ENCODE peak calls at places on chromosomes 12 and 14, in seven cellular contexts. R, F, N, P, Z, B and K are unnamed samples.

GRCh38 chr12:109147954-109148353 is 31.6 kb downstream of the ACACB start:
- DNase-seq in R (no peak), F (no peak), N (no peak), P (peak), Z (peak), B (no peak), K (no peak)

GRCh38 chr12:64335886-64336466 is 54.6 kb downstream of the C12orf56 start:
- DNase-seq in R (no peak), F (no peak), N (no peak), P (no peak), Z (no peak), B (no peak), K (no peak)

GRCh38 chr12:12272869-12273268 is 6.0 kb upstream of the LRP6 start:
- DNase-seq in R (no peak), F (peak), N (no peak), P (no peak), Z (no peak), B (peak), K (no peak)

GRCh38 chr12:63420206-63420644 is 248.1 kb downstream of the DPY19L2 start:
- DNase-seq in R (peak), F (no peak), N (no peak), P (no peak), Z (no peak), B (peak), K (peak)

GRCh38 chr14:67411820-67412421 is at the start of gene PLEK2:
- DNase-seq in R (peak), F (no peak), N (no peak), P (peak), Z (peak), B (peak), K (peak)

GRCh38 chr12:52285851-52286530 is 5.3 kb downstream of the KRT81 start:
- DNase-seq in R (no peak), F (no peak), N (no peak), P (no peak), Z (peak), B (no peak), K (peak)

GRCh38 chr14:76348898-76349297 is 27.0 kb upstream of the ESRRB start:
- DNase-seq in R (peak), F (no peak), N (no peak), P (no peak), Z (no peak), B (no peak), K (no peak)

GRCh38 chr12:113277511-113277910 is 56.2 kb downstream of the TPCN1 start:
- DNase-seq in R (no peak), F (no peak), N (no peak), P (peak), Z (peak), B (no peak), K (no peak)

GRCh38 chr14:68628605-68629310 is 164.1 kb downstream of the ZFP36L1 start:
- DNase-seq in R (no peak), F (peak), N (no peak), P (no peak), Z (peak), B (no peak), K (peak)

GRCh38 chr12:26238341-26239126 is 43.2 kb downstream of the SSPN start:
- DNase-seq in R (no peak), F (no peak), N (peak), P (no peak), Z (peak), B (no peak), K (no peak)

GRCh38 chr12:38386238-38386985 is 69.8 kb downstream of the ALG10B start:
- DNase-seq in R (no peak), F (no peak), N (no peak), P (no peak), Z (no peak), B (peak), K (no peak)

GRCh38 chr14:61551419-61551818 is 143.9 kb upstream of the HIF1A start:
- DNase-seq in R (no peak), F (no peak), N (no peak), P (no peak), Z (no peak), B (no peak), K (no peak)

GRCh38 chr14:50828738-50829471 is 2.1 kb downstream of the NIN start:
- DNase-seq in R (no peak), F (peak), N (no peak), P (no peak), Z (no peak), B (no peak), K (no peak)
- TF ChIP-seq EP300 in R (no peak), F (no peak), N (no peak), P (no peak), Z (no peak), B (no peak), K (no peak)

GRCh38 chr12:50024804-50025186 is 499 bp downstream of the RACGAP1 start:
- DNase-seq in R (no peak), F (no peak), N (no peak), P (no peak), Z (no peak), B (peak), K (no peak)
- H3K27ac ChIP-seq in R (peak), F (peak), N (peak), P (peak), Z (no peak), B (peak), K (peak)

DNA sequence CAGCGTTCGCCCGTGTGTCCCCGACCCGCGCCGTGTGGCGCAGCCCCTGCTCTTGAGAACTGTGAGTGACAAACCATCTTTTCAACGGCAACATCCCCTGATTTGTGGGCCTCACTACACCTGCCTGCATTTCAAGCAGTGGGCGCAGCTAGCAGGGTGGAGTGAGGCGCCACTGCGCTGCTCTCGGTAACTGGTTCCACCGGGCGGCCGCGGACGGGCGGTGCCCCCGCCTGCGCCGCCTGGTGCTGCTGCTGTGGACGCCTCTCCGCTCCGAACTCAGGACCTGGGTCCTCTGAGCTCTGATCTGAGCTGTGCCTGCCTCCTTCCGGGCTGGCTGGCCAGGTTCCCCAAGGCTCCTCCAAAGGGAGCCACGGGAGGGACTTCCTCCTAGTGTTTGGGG is 5.9 kb upstream of the DEGS2 start:
- DNase-seq in R (no peak), F (no peak), N (no peak), P (no peak), Z (no peak), B (no peak), K (peak)
- TF ChIP-seq CTCF in R (no peak), F (no peak), N (no peak), P (no peak), Z (peak), B (no peak), K (peak)

GRCh38 chr14:25904446-25904845 is 693.4 kb downstream of the NOVA1 start:
- DNase-seq in R (no peak), F (no peak), N (no peak), P (no peak), Z (no peak), B (no peak), K (no peak)

GRCh38 chr14:25909361-25909760 is 688.5 kb downstream of the NOVA1 start:
- DNase-seq in R (no peak), F (no peak), N (no peak), P (no peak), Z (no peak), B (no peak), K (no peak)

GRCh38 chr14:25911831-25912230 is 686.0 kb downstream of the NOVA1 start:
- DNase-seq in R (no peak), F (no peak), N (no peak), P (no peak), Z (no peak), B (no peak), K (no peak)

DNA sequence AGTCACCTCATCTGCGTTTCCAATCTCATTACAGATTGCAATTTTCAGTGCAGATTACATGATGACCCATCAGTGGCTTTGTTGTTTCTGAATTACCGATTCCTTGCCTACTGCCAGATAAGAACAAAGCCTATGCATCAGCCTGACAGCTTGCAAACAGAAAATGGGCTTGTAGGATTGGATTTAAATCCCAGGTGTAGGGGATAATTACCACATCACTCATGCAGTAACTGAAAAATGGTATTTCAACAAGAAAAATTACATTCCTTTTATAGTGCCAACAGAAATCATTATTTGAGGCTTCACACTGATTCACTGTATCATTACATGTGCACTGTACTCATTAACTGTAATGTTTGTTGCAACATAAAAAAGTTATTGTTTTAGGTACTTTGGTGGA is 689.1 kb downstream of the NOVA1 start:
- DNase-seq in R (no peak), F (no peak), N (no peak), P (no peak), Z (no peak), B (no peak), K (no peak)
- TF ChIP-seq EP300 in R (no peak), F (no peak), N (no peak), P (no peak), Z (no peak), B (no peak), K (no peak)

GRCh38 chr14:104742586-104743455 is 10.1 kb upstream of the SIVA1 start:
- DNase-seq in R (no peak), F (no peak), N (no peak), P (no peak), Z (no peak), B (no peak), K (no peak)

GRCh38 chr14:104744484-104744883 is 8.5 kb upstream of the SIVA1 start:
- DNase-seq in R (no peak), F (no peak), N (no peak), P (no peak), Z (no peak), B (no peak), K (no peak)

GRCh38 chr14:104741803-104742251 is 11.1 kb upstream of the SIVA1 start:
- DNase-seq in R (no peak), F (no peak), N (no peak), P (no peak), Z (no peak), B (no peak), K (no peak)

GRCh38 chr14:104745431-104745830 is 7.5 kb upstream of the SIVA1 start:
- DNase-seq in R (no peak), F (no peak), N (no peak), P (no peak), Z (no peak), B (no peak), K (no peak)

DNA sequence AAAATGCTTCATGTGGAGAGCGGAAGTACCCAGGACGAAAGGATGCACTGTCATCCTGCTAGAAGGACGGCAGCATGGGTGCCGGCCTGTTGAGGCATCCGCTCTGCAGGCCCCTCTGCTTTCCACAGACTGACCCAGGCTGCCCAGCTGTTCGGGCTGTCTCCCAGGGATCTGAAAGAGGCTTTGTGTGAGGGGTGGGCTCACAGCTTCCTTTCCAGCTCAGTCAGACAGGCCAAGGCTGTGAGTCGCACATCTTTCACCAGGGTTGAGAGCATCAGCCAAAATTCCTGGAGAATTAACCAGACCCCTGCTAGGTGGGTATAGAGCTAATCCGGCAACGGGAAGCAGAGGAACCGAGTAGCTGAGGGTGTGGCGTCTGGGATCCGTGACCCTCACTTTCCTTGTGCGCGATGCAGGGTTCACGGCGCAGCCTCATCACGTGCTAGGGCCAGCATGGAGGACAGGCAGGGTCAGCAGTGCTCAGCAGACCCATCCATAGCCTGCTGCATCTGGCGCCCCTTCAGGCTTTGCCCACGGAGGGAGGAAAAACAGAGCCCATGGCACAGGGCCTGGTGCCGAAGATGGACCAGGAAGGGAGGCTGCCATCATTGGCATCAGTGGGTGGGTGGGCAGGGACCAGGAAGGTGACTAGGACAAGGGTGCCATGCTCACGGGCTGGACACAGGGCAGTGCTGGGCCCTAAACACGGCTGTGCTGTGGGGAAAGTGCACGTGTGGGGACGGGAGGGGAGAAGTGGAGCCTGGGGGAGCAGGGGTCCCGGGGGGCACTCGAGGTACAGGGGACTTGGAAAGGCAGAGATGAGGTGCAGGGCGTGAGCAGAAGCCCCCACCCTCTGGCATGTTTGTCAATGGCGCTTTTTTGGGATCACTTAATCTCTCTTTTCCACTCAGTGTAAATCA is 9.2 kb upstream of the SIVA1 start:
- DNase-seq in R (no peak), F (no peak), N (no peak), P (no peak), Z (no peak), B (no peak), K (no peak)
- H3K27ac ChIP-seq in R (no peak), F (no peak), N (no peak), P (no peak), Z (no peak), B (no peak), K (no peak)

DNA sequence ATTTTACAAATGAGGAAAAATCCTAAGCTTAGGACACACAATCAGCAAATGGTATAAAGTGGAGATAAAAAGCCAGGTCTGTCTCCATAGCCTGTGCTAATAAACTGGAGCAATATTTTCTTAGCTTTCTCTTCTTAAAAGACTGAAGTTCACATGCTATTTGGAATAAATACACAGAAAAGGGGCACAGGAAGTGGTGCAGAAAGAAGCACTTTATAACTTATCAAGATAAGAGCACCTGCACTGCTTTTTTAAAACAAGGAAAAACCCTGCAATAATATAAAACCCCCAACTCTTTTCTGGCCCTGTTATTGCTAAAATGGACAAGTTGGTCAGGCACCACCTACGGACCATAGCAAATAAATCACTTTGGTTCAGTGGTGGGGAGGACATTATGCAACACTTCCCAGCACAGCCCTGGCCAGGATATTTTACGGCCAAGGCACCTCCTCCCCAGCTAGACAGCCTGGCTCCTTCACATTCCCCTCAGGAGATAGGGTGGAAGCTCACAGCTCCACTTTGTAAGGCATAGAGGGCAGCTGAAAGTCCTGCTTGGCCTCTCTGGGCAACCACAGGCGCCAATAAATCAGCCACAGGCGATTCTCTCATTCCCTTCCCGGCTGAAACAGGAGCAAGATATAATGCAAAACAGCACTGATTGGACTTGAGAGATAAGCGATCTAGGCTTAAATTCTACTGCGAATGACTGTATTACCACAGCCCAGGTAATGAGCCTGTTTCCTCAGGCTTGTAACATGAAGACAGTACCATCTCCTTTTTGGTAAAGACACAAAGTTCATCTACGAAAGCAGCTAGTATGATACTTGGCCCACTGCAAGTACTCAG is 2.1 kb downstream of the ZBTB25 start:
- DNase-seq in R (peak), F (peak), N (peak), P (peak), Z (peak), B (peak), K (peak)
- TF ChIP-seq CTCF in R (no peak), F (no peak), N (no peak), P (no peak), Z (no peak), B (no peak), K (no peak)

GRCh38 chr12:69509308-69509736 is 39.1 kb downstream of the FRS2 start:
- DNase-seq in R (peak), F (no peak), N (no peak), P (no peak), Z (no peak), B (no peak), K (no peak)

GRCh38 chr12:69508091-69508490 is 37.9 kb downstream of the FRS2 start:
- DNase-seq in R (no peak), F (no peak), N (no peak), P (no peak), Z (no peak), B (no peak), K (no peak)

GRCh38 chr12:69510176-69510827 is 40.1 kb downstream of the FRS2 start:
- DNase-seq in R (no peak), F (no peak), N (no peak), P (no peak), Z (no peak), B (no peak), K (peak)

GRCh38 chr12:69511016-69511415 is 40.8 kb downstream of the FRS2 start:
- DNase-seq in R (no peak), F (no peak), N (no peak), P (no peak), Z (no peak), B (no peak), K (no peak)

DNA sequence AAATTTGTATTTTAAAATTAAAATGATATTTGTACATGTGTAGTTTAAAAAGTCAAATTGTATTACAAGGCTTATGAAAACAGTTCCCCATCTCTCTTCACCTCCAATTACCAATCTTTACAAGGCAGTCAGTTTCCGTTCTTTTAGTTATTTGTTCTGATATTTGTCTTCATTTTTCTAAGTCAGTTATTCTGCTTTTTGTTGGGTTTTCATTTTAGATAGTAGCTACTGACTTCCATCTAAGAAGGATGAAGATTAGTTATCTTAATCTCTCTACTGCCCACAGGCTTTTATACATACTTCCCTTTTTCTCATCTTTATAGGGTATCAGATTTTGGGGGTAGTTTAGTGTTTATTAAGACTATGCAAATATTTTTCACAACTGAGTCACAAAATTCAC is 38.4 kb downstream of the FRS2 start:
- DNase-seq in R (no peak), F (no peak), N (no peak), P (no peak), Z (no peak), B (no peak), K (no peak)
- TF ChIP-seq EP300 in R (no peak), F (no peak), N (no peak), P (no peak), Z (no peak), B (no peak), K (no peak)